ENCODE peak calls at places on chromosomes 3 and 15, in four cellular contexts. B is NCI-H1092; E is stimulated activated CD8-positive, alpha-beta memory T cell treated with anti-CD3 and anti-CD28 coated beads, Interleukin-15, amount 100 ng/mL, for 4 hours; R is stimulated activated CD4-positive, alpha-beta T cell treated with anti-CD3 and anti-CD28 coated beads, Interleukin-1b, Interleukin-23, amount 100 ng/mL, for 24 hours. Z is an unnamed sample.

GRCh38 chr3:64445318-64446300 is 220.3 kb upstream of the PRICKLE2 start:
- DNase-seq in R (no peak), E (no peak), B (no peak), Z (no peak)

GRCh38 chr3:139948898-139949297 is 13.9 kb downstream of the CLSTN2 start:
- DNase-seq in B (no peak), E (no peak), R (no peak), Z (no peak)

GRCh38 chr15:52778457-52778856 is 11.7 kb downstream of the ONECUT1 start:
- DNase-seq in B (no peak), E (no peak), R (no peak), Z (no peak)

GRCh38 chr3:5304789-5305680 is 117.5 kb downstream of the EDEM1 start:
- DNase-seq in R (peak; percentile 3), E (no peak), B (no peak), Z (no peak)

GRCh38 chr3:46900356-46900755 is 22.8 kb downstream of the PTH1R start:
- DNase-seq in B (no peak), E (no peak), R (no peak), Z (no peak)

GRCh38 chr3:113231827-113232253 is 20.5 kb downstream of the BOC start:
- DNase-seq in R (no peak), E (no peak), B (peak; percentile 61), Z (no peak)

GRCh38 chr15:64775551-64776401 is at the start of gene RBPMS2:
- DNase-seq in B (no peak), E (no peak), R (no peak), Z (no peak)

GRCh38 chr3:55000546-55000945 is 72.7 kb upstream of the LRTM1 start:
- DNase-seq in E (no peak), B (peak; percentile 3), R (no peak), Z (no peak)

GRCh38 chr15:78374436-78375393 is 34.6 kb downstream of the CRABP1 start:
- DNase-seq in B (no peak), R (no peak), E (no peak), Z (no peak)

GRCh38 chr3:12859840-12860239 is 18.5 kb upstream of the RPL32 start:
- DNase-seq in R (no peak), E (no peak), B (no peak), Z (no peak)

GRCh38 chr3:186732169-186732766 is 15.1 kb downstream of the KNG1 start:
- DNase-seq in R (peak; percentile 3), E (no peak), B (no peak), Z (no peak)

GRCh38 chr3:14852721-14853120 is 34.0 kb downstream of the FGD5 start:
- DNase-seq in B (no peak), E (no peak), R (no peak), Z (no peak)

GRCh38 chr3:158789592-158789991 is 12.3 kb upstream of the MFSD1 start:
- DNase-seq in R (no peak), E (no peak), B (no peak), Z (no peak)

GRCh38 chr3:153210660-153211059 is 48.6 kb downstream of the RAP2B start:
- DNase-seq in R (no peak), E (no peak), B (no peak), Z (no peak)

GRCh38 chr15:99224815-99225214 is 24.6 kb downstream of the TTC23 start:
- DNase-seq in R (no peak), B (no peak), E (no peak), Z (no peak)

GRCh38 chr3:50340404-50341329 is at the start of gene RASSF1:
- DNase-seq in B (no peak), R (no peak), E (no peak), Z (no peak)

GRCh38 chr3:110815008-110815583 is 256.5 kb upstream of the NECTIN3 start:
- DNase-seq in R (no peak), B (no peak), E (no peak), Z (no peak)

GRCh38 chr3:127590282-127590592 is 296 bp downstream of the TPRA1 start:
- DNase-seq in E (no peak), B (no peak), R (no peak), Z (no peak)

GRCh38 chr3:15851735-15852134 is 54.0 kb upstream of the ANKRD28 start:
- DNase-seq in E (no peak), B (no peak), R (no peak), Z (no peak)

Z was measured in esophagus squamous epithelium.